ENCODE peak calls at places on chromosome X, in seven cellular contexts. N is ascending aorta; V is A549; Z is PC-3; R is thoracic aorta; Q is pancreas; A is CD8-positive, alpha-beta T cell. H is an unnamed sample. For H3K4me1, the result is how much of the 10 kb centered on the place peaks cover.

GRCh38 chrX:45900751-45901150 is 644.5 kb downstream of the ZNF674 start:
- DNase-seq in R (no peak), Q (no peak), Z (no peak), V (peak), A (no peak), N (no peak), H (no peak)

GRCh38 chrX:9724711-9725110 is 40.9 kb downstream of the GPR143 start:
- DNase-seq in R (no peak), Z (no peak), Q (no peak), N (no peak), A (no peak), V (no peak), H (no peak)

GRCh38 chrX:120604359-120604782 is 470 bp downstream of the MCTS1 start:
- DNase-seq in Z (peak), Q (peak), N (no peak), V (peak), R (no peak), A (peak), H (no peak)

GRCh38 chrX:65871671-65872311 is 168.1 kb downstream of the VSIG4 start:
- DNase-seq in Q (no peak), A (no peak), Z (peak), N (no peak), R (no peak), V (peak), H (no peak)

GRCh38 chrX:48474127-48474526 is 1.9 kb upstream of the FTSJ1 start:
- DNase-seq in N (no peak), Q (no peak), Z (peak), R (no peak), A (no peak), V (peak), H (no peak)

GRCh38 chrX:7170903-7171302 is 22.9 kb upstream of the PUDP start:
- DNase-seq in A (peak), V (peak), R (no peak), Q (no peak), N (no peak), Z (peak), H (no peak)

GRCh38 chrX:132491191-132491590 is 2.4 kb upstream of the MBNL3 start:
- DNase-seq in N (no peak), Z (peak), R (no peak), V (peak), Q (peak), A (peak), H (no peak)

GRCh38 chrX:141945415-141945814 is 41.7 kb downstream of the MAGEC1 start:
- DNase-seq in Z (peak), N (no peak), Q (no peak), V (no peak), R (no peak), A (no peak), H (no peak)

GRCh38 chrX:71103110-71103983 is 3.2 kb downstream of the CXorf65 start:
- DNase-seq in Z (no peak), N (no peak), R (no peak), A (peak), Q (no peak), V (no peak), H (no peak)

GRCh38 chrX:63350551-63350950 is 581 bp downstream of the SPIN4 start:
- DNase-seq in Q (peak), V (peak), N (no peak), Z (peak), R (no peak), A (peak), H (no peak)

GRCh38 chrX:138866643-138867042 is 155.1 kb upstream of the FGF13 start:
- DNase-seq in Q (no peak), A (no peak), Z (no peak), R (no peak), V (no peak), N (no peak), H (no peak)

GRCh38 chrX:34300871-34301270 is 168.8 kb upstream of the FAM47A start:
- DNase-seq in R (no peak), Q (peak), V (peak), A (no peak), N (no peak), Z (peak), H (no peak)

GRCh38 chrX:65587616-65588526 is 53.3 kb upstream of the LAS1L start:
- DNase-seq in N (peak), R (peak), Z (peak), V (peak), A (no peak), Q (peak), H (peak)

GRCh38 chrX:103101280-103102042 is 8.5 kb upstream of the NXF3 start:
- DNase-seq in N (no peak), R (no peak), A (no peak), V (no peak), Z (no peak), Q (no peak), H (no peak)

GRCh38 chrX:130702867-130703707 is 199.9 kb downstream of the ENOX2 start:
- DNase-seq in V (no peak), R (no peak), Q (no peak), A (no peak), Z (peak), N (no peak), H (no peak)

GRCh38 chrX:148268646-148269045 is 231.8 kb upstream of the AFF2 start:
- DNase-seq in A (no peak), V (no peak), Q (no peak), Z (no peak), R (no peak), N (no peak), H (no peak)

GRCh38 chrX:40570346-40571093 is 10.2 kb upstream of the ATP6AP2 start:
- DNase-seq in Z (no peak), V (no peak), Q (no peak), A (no peak), N (no peak), R (no peak), H (no peak)

GRCh38 chrX:18929775-18930174 is 54.1 kb downstream of the PHKA2 start:
- DNase-seq in Q (no peak), Z (no peak), V (no peak), R (no peak), N (no peak), A (no peak), H (no peak)

GRCh38 chrX:154890990-154891639 is 5.0 kb downstream of the F8A1 start:
- DNase-seq in R (no peak), N (no peak), A (no peak), V (no peak), Z (no peak), Q (no peak), H (no peak)

GRCh38 chrX:30887721-30888120 is 1.3 kb downstream of the TAB3 start:
- DNase-seq in A (peak), V (no peak), Q (no peak), R (no peak), Z (no peak), N (no peak), H (no peak)

GRCh38 chrX:30572004-30572403 is 5.6 kb downstream of the TASL start:
- DNase-seq in A (no peak), V (no peak), N (no peak), R (no peak), Q (no peak), Z (no peak), H (no peak)

GRCh38 chrX:316351-317325 is 2.0 kb downstream of the GTPBP6 start:
- DNase-seq in Z (no peak), Q (peak), N (no peak), R (no peak), V (no peak), A (no peak), H (peak)

GRCh38 chrX:12548746-12549145 is 242.5 kb upstream of the PRPS2 start:
- DNase-seq in A (no peak), Q (no peak), V (peak), R (no peak), N (no peak), Z (peak), H (no peak)

GRCh38 chrX:2533424-2533823 is 32.6 kb upstream of the DHRSX start:
- DNase-seq in N (no peak), R (no peak), V (no peak), Q (no peak), Z (no peak), A (no peak), H (no peak)

GRCh38 chrX:19746919-19747671 is 140.3 kb downstream of the SH3KBP1 start:
- DNase-seq in N (no peak), Q (no peak), A (no peak), R (no peak), Z (no peak), V (no peak), H (no peak)

GRCh38 chrX:119482041-119482440 is 13.8 kb downstream of the SLC25A5 start:
- DNase-seq in V (no peak), R (no peak), Q (no peak), Z (no peak), N (no peak), A (no peak), H (no peak)
- H3K4me3 ChIP-seq in V (peak), R (peak), Q (no peak), Z (peak), N (peak), A (peak), H (peak)

GRCh38 chrX:68868316-68868715 is 39.5 kb downstream of the EFNB1 start:
- DNase-seq in Q (no peak), R (no peak), N (no peak), A (no peak), V (no peak), Z (no peak), H (no peak)

GRCh38 chrX:68868902-68869800 is 40.3 kb downstream of the EFNB1 start:
- DNase-seq in R (no peak), Z (no peak), N (no peak), V (peak), A (no peak), Q (peak), H (no peak)

GRCh38 chrX:68870357-68870756 is 41.5 kb downstream of the EFNB1 start:
- DNase-seq in N (no peak), Q (no peak), A (no peak), V (no peak), R (no peak), Z (no peak), H (no peak)

GRCh38 chrX:68865300-68865699 is 36.5 kb downstream of the EFNB1 start:
- DNase-seq in V (no peak), R (no peak), N (no peak), A (no peak), Z (no peak), Q (no peak), H (no peak)

DNA sequence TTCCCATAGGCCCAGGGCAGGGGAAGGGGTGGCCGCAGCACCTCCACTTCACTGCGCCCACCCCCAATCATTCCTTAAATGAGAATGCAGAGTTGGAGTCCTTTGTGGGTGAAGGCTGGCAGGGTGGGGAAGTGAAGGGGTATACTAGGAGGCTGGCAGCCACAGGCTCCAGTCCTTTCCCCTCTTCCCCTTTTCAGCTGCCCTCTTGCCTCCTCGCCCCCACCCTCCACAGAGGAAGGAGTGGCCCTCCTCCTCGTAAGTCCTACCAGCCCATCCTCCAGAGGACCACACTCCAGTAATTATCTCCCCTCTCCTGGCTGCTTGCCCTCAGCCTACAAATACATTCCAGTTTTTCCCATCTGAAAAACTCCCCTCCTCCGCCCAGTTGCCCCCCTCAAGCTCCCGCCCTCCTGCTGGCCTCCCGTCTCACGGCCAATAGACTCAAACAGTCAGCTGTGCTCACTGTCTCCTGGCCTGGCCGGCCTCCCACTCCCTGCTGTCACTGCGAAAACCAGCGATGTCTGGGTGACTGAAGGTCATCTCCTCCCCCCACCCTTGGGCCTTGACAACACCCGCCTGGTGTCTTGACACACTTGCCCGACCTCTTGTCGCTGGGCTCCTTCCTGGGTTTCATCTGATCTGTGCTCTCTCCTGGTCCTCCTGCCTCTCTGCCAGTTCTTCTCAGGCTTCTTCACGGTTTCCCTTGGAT is 38.8 kb downstream of the EFNB1 start:
- DNase-seq in Q (no peak), Z (no peak), R (no peak), N (no peak), A (no peak), V (no peak), H (no peak)
- H3K4me1 ChIP-seq in Q (under half), Z (under half), R (under half), N (under half), A (under half), V (under half), H (under half)

DNA sequence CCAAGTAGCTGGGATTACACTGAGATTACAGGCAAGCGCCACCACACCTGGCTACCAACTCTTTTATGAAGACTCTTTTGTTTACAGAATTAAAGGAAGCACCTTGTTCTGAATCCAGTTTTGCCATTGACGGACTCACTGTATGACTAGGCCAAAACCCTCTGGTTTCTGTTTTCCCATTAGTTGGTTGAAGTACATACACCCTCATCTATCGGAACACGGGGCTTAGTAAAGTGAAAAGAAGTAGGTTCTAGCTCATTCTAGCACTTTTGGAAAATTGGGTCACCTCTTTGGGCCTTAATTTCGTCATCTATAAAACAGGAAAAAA is 360.4 kb upstream of the ZCCHC13 start:
- DNase-seq in Q (no peak), R (no peak), Z (no peak), V (no peak), N (no peak), A (no peak), H (no peak)
- H3K4me3 ChIP-seq in Q (peak), R (peak), Z (peak), V (peak), N (peak), A (peak), H (peak)

DNA sequence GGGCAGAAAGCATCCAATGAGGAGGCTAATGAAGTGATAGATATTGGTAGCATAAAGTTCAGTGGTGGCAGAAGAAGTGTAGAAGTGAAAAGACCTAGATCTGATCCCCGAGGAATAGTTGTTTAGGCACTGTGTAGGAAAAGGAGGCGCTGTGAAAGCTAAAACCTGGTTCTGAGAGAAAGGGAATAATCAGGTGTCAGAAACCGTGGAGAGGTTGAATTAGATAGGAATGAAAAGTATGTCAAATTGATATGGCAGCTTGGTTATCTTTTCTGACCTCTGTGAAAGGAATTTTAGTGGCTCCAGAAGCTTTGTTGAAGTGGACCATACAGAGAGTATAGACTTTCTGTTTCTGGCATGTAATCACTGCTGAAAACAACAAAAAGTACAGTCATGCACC is 30.8 kb upstream of the CCDC160 start:
- DNase-seq in R (no peak), V (no peak), A (no peak), Q (no peak), N (no peak), Z (no peak), H (no peak)
- H3K4me1 ChIP-seq in R (under half), V (under half), A (under half), Q (under half), N (under half), Z (under half), H (under half)